ENCODE peak calls at places on chromosome 17, in ten cellular contexts. C, F, P, S, K, W, V, T, O and M are unnamed samples.

GRCh38 chr17:27294689-27295630 is 1.0 kb downstream of the WSB1 start:
- DNase-seq in C (peak; percentile 64), F (peak; percentile 79), P (peak; percentile 91), S (peak; percentile 69), K (peak; percentile 83), W (peak; percentile 82), V (no peak), T (peak; percentile 24), O (peak; percentile 63), M (peak; percentile 82)

GRCh38 chr17:42067371-42068180 is 17.2 kb upstream of the C17orf113 start:
- DNase-seq in C (peak; percentile 32), F (peak; percentile 28), P (peak; percentile 81), S (peak; percentile 67), K (peak; percentile 23), W (peak; percentile 77), V (peak; percentile 90), T (no peak), O (peak; percentile 74), M (peak; percentile 64)

GRCh38 chr17:74235040-74235581 is 21.7 kb downstream of the TTYH2 start:
- DNase-seq in C (no peak), F (no peak), P (peak; percentile 81), S (no peak), K (no peak), W (no peak), V (no peak), T (no peak), O (no peak), M (no peak)

GRCh38 chr17:56290486-56291118 is 137.3 kb downstream of the ANKFN1 start:
- DNase-seq in C (no peak), F (no peak), P (no peak), S (no peak), K (no peak), W (no peak), V (no peak), T (no peak), O (no peak), M (no peak)

GRCh38 chr17:3956558-3956957 is 7.7 kb downstream of the ATP2A3 start:
- DNase-seq in C (no peak), F (no peak), P (no peak), S (no peak), K (no peak), W (no peak), V (no peak), T (no peak), O (no peak), M (no peak)

GRCh38 chr17:76527430-76528111 is 9.9 kb downstream of the CYGB start:
- DNase-seq in C (no peak), F (peak; percentile 51), P (peak; percentile 64), S (peak; percentile 57), K (peak; percentile 80), W (peak; percentile 62), V (peak; percentile 89), T (no peak), O (no peak), M (no peak)

GRCh38 chr17:49193513-49194296 is 16.7 kb downstream of the GNGT2 start:
- DNase-seq in C (no peak), F (peak; percentile 53), P (peak; percentile 80), S (peak; percentile 42), K (peak; percentile 51), W (peak; percentile 64), V (no peak), T (peak; percentile 33), O (peak; percentile 33), M (peak; percentile 62)

GRCh38 chr17:81515530-81516041 is 3.0 kb upstream of the ACTG1 start:
- DNase-seq in C (no peak), F (no peak), P (no peak), S (no peak), K (no peak), W (no peak), V (peak; percentile 83), T (no peak), O (peak; percentile 37), M (peak; percentile 73)

GRCh38 chr17:81457396-81457795 is 55.2 kb downstream of the ACTG1 start:
- DNase-seq in C (no peak), F (no peak), P (no peak), S (no peak), K (no peak), W (no peak), V (no peak), T (no peak), O (no peak), M (no peak)

GRCh38 chr17:75338335-75338734 is 49.1 kb upstream of the SLC25A19 start:
- DNase-seq in C (no peak), F (no peak), P (no peak), S (no peak), K (peak; percentile 65), W (no peak), V (no peak), T (no peak), O (no peak), M (no peak)

GRCh38 chr17:71329310-71330098 is 791.3 kb upstream of the SOX9 start:
- DNase-seq in C (no peak), F (peak; percentile 52), P (no peak), S (no peak), K (no peak), W (no peak), V (no peak), T (no peak), O (no peak), M (no peak)

GRCh38 chr17:4786516-4786915 is 352 bp upstream of the VMO1 start:
- DNase-seq in C (no peak), F (no peak), P (no peak), S (no peak), K (no peak), W (no peak), V (no peak), T (no peak), O (no peak), M (no peak)

GRCh38 chr17:38893612-38894011 is 23.8 kb downstream of the LASP1 start:
- DNase-seq in C (no peak), F (no peak), P (no peak), S (no peak), K (no peak), W (peak; percentile 13), V (peak; percentile 86), T (no peak), O (no peak), M (no peak)

GRCh38 chr17:61387011-61387410 is 12.6 kb upstream of the TBX2 start:
- DNase-seq in C (no peak), F (no peak), P (no peak), S (no peak), K (no peak), W (no peak), V (peak; percentile 29), T (no peak), O (no peak), M (no peak)

GRCh38 chr17:9183297-9183696 is 162.0 kb downstream of the NTN1 start:
- DNase-seq in C (no peak), F (no peak), P (no peak), S (no peak), K (no peak), W (no peak), V (peak; percentile 23), T (no peak), O (no peak), M (no peak)

GRCh38 chr17:4939554-4939803 is 367 bp downstream of the SLC25A11 start:
- DNase-seq in C (no peak), F (no peak), P (no peak), S (no peak), K (no peak), W (no peak), V (peak; percentile 85), T (no peak), O (no peak), M (no peak)

GRCh38 chr17:62955841-62956352 is 10.1 kb upstream of the TANC2 start:
- DNase-seq in C (no peak), F (no peak), P (no peak), S (no peak), K (no peak), W (no peak), V (no peak), T (no peak), O (no peak), M (no peak)
- H3K36me3 ChIP-seq in C (no peaks in the 10 kb centered on the region), F (no peaks in the 10 kb centered on the region), P (no peaks in the 10 kb centered on the region), S (no peaks in the 10 kb centered on the region), K (no peaks in the 10 kb centered on the region), W (no peaks in the 10 kb centered on the region), V (no peaks in the 10 kb centered on the region), T (no peaks in the 10 kb centered on the region), O (no peaks in the 10 kb centered on the region), M (no peaks in the 10 kb centered on the region)

GRCh38 chr17:6286239-6286638 is 148.7 kb downstream of the AIPL1 start:
- DNase-seq in C (no peak), F (no peak), P (no peak), S (no peak), K (no peak), W (no peak), V (no peak), T (peak; percentile 40), O (no peak), M (no peak)

GRCh38 chr17:6290488-6291196 is 144.3 kb downstream of the AIPL1 start:
- DNase-seq in C (no peak), F (no peak), P (no peak), S (no peak), K (no peak), W (no peak), V (no peak), T (no peak), O (no peak), M (no peak)
- TF ChIP-seq CTCF in C (no peak), F (no peak), P (no peak), S (no peak), K (no peak), W (no peak), V (no peak), T (no peak), O (no peak), M (no peak)

DNA sequence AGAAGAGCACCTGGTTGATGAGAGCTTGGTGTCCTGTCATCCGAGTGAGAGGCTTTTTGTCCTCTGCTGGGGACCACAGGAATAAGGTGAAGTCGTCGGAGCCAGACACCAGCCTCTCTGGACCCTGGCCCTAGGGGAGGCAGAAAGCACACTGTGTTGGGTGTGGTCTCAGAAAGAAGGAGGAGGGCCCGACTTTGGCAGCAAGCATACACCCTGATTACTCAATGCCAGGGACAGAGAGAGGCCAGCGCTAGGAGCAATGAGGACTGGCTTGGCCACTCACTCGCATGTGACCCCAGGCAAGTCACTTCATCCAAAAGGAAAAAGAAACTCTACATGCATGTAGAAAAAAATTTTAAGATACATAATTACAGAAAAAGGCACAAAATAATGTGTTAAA is 6.8 kb downstream of the NLE1 start:
- DNase-seq in C (no peak), F (no peak), P (no peak), S (no peak), K (no peak), W (no peak), V (no peak), T (no peak), O (no peak), M (no peak)
- H3K36me3 ChIP-seq in C (peaks cover 6% of the 10 kb centered on the region), F (peaks cover 50% of the 10 kb centered on the region), P (no peaks in the 10 kb centered on the region), S (peaks cover 60% of the 10 kb centered on the region), K (peaks cover 78% of the 10 kb centered on the region), W (peaks cover 3% of the 10 kb centered on the region), V (peaks cover 90% of the 10 kb centered on the region), T (peaks cover 51% of the 10 kb centered on the region), O (peaks cover 49% of the 10 kb centered on the region), M (peaks cover 49% of the 10 kb centered on the region)

DNA sequence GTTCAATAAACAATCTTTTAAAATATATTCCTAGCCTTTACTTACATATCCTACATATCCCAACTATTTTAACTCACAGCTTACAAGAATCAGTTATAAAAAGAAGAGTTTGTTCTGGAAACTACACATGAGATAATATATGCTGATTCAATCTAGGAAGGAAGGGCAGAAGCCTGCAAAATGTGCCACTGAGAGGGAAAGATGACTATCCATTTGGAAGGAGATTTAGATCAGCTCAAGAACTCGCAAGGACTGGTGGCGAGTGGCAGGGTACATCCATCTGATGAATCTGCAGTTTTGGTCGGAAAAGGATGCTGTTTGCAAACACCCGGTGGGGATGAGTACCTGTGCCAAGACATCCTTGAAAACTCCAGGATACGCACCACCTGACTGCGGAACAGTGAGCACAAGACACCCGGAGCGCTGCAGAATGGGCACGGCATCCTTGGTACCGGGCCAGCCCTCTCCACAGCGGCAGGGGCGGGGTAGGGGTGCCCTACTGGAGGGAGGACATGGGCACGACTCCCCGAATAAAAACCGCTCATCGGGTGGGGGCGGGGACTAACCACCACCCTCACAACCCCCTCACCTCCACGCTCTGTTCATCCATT is 723 bp downstream of the TRIM37 start:
- DNase-seq in C (peak; percentile 52), F (peak; percentile 47), P (peak; percentile 75), S (peak; percentile 72), K (peak; percentile 41), W (no peak), V (peak; percentile 90), T (no peak), O (peak; percentile 64), M (peak; percentile 79)
- TF ChIP-seq CTCF in C (no peak), F (no peak), P (no peak), S (no peak), K (no peak), W (no peak), V (no peak), T (no peak), O (no peak), M (no peak)